ENCODE peak calls at places on chromosomes 11 and 22, in five cellular contexts. V, H, X, L and O are unnamed samples.

GRCh38 chr11:46346886-46347636 is at the start of gene DGKZ:
- DNase-seq in V (peak), L (peak), H (peak), X (peak), O (peak)

GRCh38 chr22:17057959-17058814 is 26.6 kb upstream of the IL17RA start:
- DNase-seq in H (no peak), L (peak), X (no peak), V (peak), O (peak)

GRCh38 chr22:26134654-26135330 is 34.5 kb upstream of the SEZ6L start:
- DNase-seq in L (no peak), V (peak), H (no peak), X (no peak), O (no peak)

GRCh38 chr22:35727436-35727835 is 9.8 kb downstream of the APOL5 start:
- DNase-seq in L (no peak), H (no peak), X (no peak), V (no peak), O (no peak)

GRCh38 chr22:21032843-21033688 is 705 bp upstream of the SLC7A4 start:
- DNase-seq in H (no peak), L (no peak), X (no peak), V (no peak), O (no peak)

GRCh38 chr11:93537022-93537421 is 6.2 kb downstream of the SMCO4 start:
- DNase-seq in V (no peak), L (no peak), X (no peak), H (no peak), O (no peak)

GRCh38 chr11:84019576-84020194 is 733.5 kb upstream of the CCDC90B start:
- DNase-seq in H (no peak), L (no peak), V (no peak), X (no peak), O (no peak)

GRCh38 chr11:1401656-1402221 is 12.0 kb downstream of the BRSK2 start:
- DNase-seq in H (no peak), V (peak), X (no peak), L (no peak), O (no peak)

GRCh38 chr22:25623310-25623734 is 58.8 kb downstream of the GRK3 start:
- DNase-seq in V (peak), X (no peak), L (peak), H (no peak), O (no peak)

GRCh38 chr11:60193687-60194433 is 11.0 kb upstream of the MS4A6A start:
- DNase-seq in V (peak), X (peak), L (peak), H (peak), O (peak)

GRCh38 chr11:48005133-48005532 is 24.8 kb downstream of the PTPRJ start:
- DNase-seq in H (no peak), X (no peak), L (no peak), V (peak), O (no peak)

GRCh38 chr11:77184136-77184860 is 56.3 kb downstream of the MYO7A start:
- DNase-seq in H (no peak), X (no peak), L (no peak), V (no peak), O (no peak)

GRCh38 chr11:313787-314547 is at the start of gene IFITM1:
- DNase-seq in V (peak), X (no peak), H (peak), L (peak), O (no peak)

GRCh38 chr22:38069372-38070249 is 12.4 kb downstream of the PICK1 start:
- DNase-seq in H (no peak), X (no peak), V (no peak), L (no peak), O (no peak)

GRCh38 chr11:74371269-74372039 is 26.8 kb downstream of the PGM2L1 start:
- DNase-seq in L (no peak), V (no peak), X (no peak), H (no peak), O (no peak)

GRCh38 chr11:109145287-109145686 is 276.7 kb upstream of the C11orf87 start:
- DNase-seq in V (no peak), H (no peak), X (no peak), L (no peak), O (no peak)

GRCh38 chr22:50729391-50730012 is 8.5 kb upstream of the ACR start:
- DNase-seq in H (no peak), V (no peak), L (no peak), X (no peak), O (no peak)

GRCh38 chr22:19497245-19497644 is 17.5 kb downstream of the CDC45 start:
- DNase-seq in H (no peak), X (no peak), V (no peak), L (no peak), O (no peak)

GRCh38 chr22:47294222-47294532 is 531.7 kb downstream of the TBC1D22A start:
- DNase-seq in H (no peak), X (no peak), L (no peak), V (no peak), O (no peak)

GRCh38 chr11:86292912-86293606 is 9.0 kb upstream of the HIKESHI start:
- DNase-seq in L (peak), X (no peak), V (peak), H (no peak), O (no peak)

GRCh38 chr22:36332623-36333331 is 55.0 kb downstream of the MYH9 start:
- DNase-seq in L (peak), H (no peak), X (no peak), V (peak), O (no peak)

GRCh38 chr11:120197977-120198376 is 12.9 kb upstream of the OAF start:
- DNase-seq in V (no peak), H (no peak), X (no peak), L (no peak), O (no peak)

GRCh38 chr11:9861860-9862725 is 198.2 kb downstream of the SWAP70 start:
- DNase-seq in L (peak), X (peak), H (no peak), V (peak), O (peak)

GRCh38 chr11:21263026-21263425 is 593.6 kb downstream of the NELL1 start:
- DNase-seq in L (no peak), X (no peak), H (no peak), V (no peak), O (no peak)

GRCh38 chr22:32590556-32590955 is 115.9 kb downstream of the FBXO7 start:
- DNase-seq in X (no peak), L (no peak), H (no peak), V (no peak), O (no peak)

GRCh38 chr11:116108161-116108560 is 603.9 kb upstream of the CADM1 start:
- DNase-seq in X (no peak), H (no peak), L (no peak), V (no peak), O (no peak)

GRCh38 chr22:23183107-23183698 is 2.9 kb downstream of the BCR start:
- DNase-seq in V (peak), H (no peak), L (no peak), X (no peak), O (no peak)

GRCh38 chr11:117734596-117734995 is 62.4 kb downstream of the DSCAML1 start:
- DNase-seq in H (no peak), X (no peak), L (no peak), V (no peak), O (no peak)

GRCh38 chr22:36658900-36659299 is 44.7 kb downstream of the CACNG2 start:
- DNase-seq in X (no peak), V (no peak), H (no peak), L (no peak), O (no peak)

GRCh38 chr11:27705873-27706820 is 5.9 kb upstream of the BDNF start:
- DNase-seq in L (no peak), X (no peak), V (no peak), H (no peak), O (no peak)

GRCh38 chr11:18657696-18658095 is 23.6 kb upstream of the SPTY2D1 start:
- DNase-seq in H (no peak), V (no peak), L (no peak), X (no peak), O (no peak)

GRCh38 chr11:65429724-65430405 is 7.3 kb downstream of the NEAT1 start:
- DNase-seq in V (peak), H (no peak), L (no peak), X (no peak), O (no peak)

GRCh38 chr11:2123628-2123960 is 15.6 kb downstream of the IGF2 start:
- DNase-seq in V (no peak), L (no peak), H (no peak), X (no peak), O (no peak)

GRCh38 chr11:110243804-110244203 is 52.6 kb downstream of the RDX start:
- DNase-seq in V (no peak), L (no peak), H (no peak), X (no peak), O (no peak)

GRCh38 chr11:61742391-61742790 is 10.0 kb upstream of the MYRF start:
- DNase-seq in V (no peak), L (no peak), X (no peak), H (no peak), O (no peak)

GRCh38 chr11:59801160-59801706 is 9.3 kb downstream of the MRPL16 start:
- DNase-seq in V (no peak), L (no peak), H (no peak), X (no peak), O (no peak)

GRCh38 chr11:12131943-12132789 is 21.8 kb downstream of the MICAL2 start:
- DNase-seq in H (no peak), V (no peak), L (no peak), X (no peak), O (no peak)